ENCODE peak calls at places on chromosomes 16 and 17, in ten cellular contexts. R is cardiac septum; Z is GM12865; H is heart right ventricle; I is EL; G is activated CD4-positive, alpha-beta T cell treated with anti-CD3 and anti-CD28 coated beads, Interleukin-2, amount 50 U/mL, for 48 hours; O is NCI-H774; P is B cell; N is KG1; W is cortex of kidney. B is an unnamed sample.

GRCh38 chr16:22813946-22814325 is at the start of gene HS3ST2:
- DNase-seq in R (no peak), Z (no peak), H (peak; percentile 42), I (no peak), G (no peak), O (no peak), P (peak; percentile 8), N (no peak), W (no peak), B (peak; percentile 81)

GRCh38 chr16:57614546-57615343 is 13.7 kb upstream of the ADGRG1 start:
- DNase-seq in R (peak; percentile 58), Z (peak; percentile 38), H (no peak), I (no peak), G (peak; percentile 69), O (no peak), P (no peak), N (no peak), W (no peak), B (no peak)

GRCh38 chr16:73483076-73483791 is 435.3 kb upstream of the ZFHX3 start:
- DNase-seq in R (no peak), Z (no peak), H (no peak), I (no peak), G (no peak), O (no peak), P (no peak), N (no peak), W (no peak), B (peak; percentile 51)

GRCh38 chr16:46918400-46918799 is 34.2 kb downstream of the GPT2 start:
- DNase-seq in R (no peak), Z (no peak), H (no peak), I (no peak), G (no peak), O (no peak), P (no peak), N (no peak), W (no peak), B (no peak)

GRCh38 chr16:27928542-27928941 is 135.0 kb downstream of the GSG1L start:
- DNase-seq in R (peak; percentile 51), Z (no peak), H (no peak), I (no peak), G (no peak), O (no peak), P (no peak), N (no peak), W (no peak), B (no peak)

GRCh38 chr16:31700200-31700529 is 172.5 kb downstream of the AHSP start:
- DNase-seq in R (no peak), Z (no peak), H (no peak), I (no peak), G (no peak), O (peak; percentile 85), P (no peak), N (no peak), W (no peak), B (no peak)

GRCh38 chr16:11053916-11054460 is 109.6 kb downstream of the CLEC16A start:
- DNase-seq in R (no peak), Z (no peak), H (no peak), I (no peak), G (no peak), O (no peak), P (no peak), N (no peak), W (no peak), B (no peak)

GRCh38 chr17:1091885-1092284 is 87.9 kb downstream of the ABR start:
- DNase-seq in R (no peak), Z (no peak), H (no peak), I (no peak), G (no peak), O (no peak), P (no peak), N (no peak), W (no peak), B (no peak)

GRCh38 chr16:58265480-58266052 is 29.3 kb downstream of the PRSS54 start:
- DNase-seq in R (no peak), Z (no peak), H (no peak), I (no peak), G (no peak), O (no peak), P (no peak), N (no peak), W (no peak), B (no peak)

GRCh38 chr16:29674188-29674587 is 4.8 kb upstream of the QPRT start:
- DNase-seq in R (no peak), Z (no peak), H (peak; percentile 38), I (no peak), G (no peak), O (no peak), P (no peak), N (no peak), W (no peak), B (no peak)

GRCh38 chr16:48366165-48367093 is 18.8 kb downstream of the SIAH1 start:
- DNase-seq in R (no peak), Z (peak; percentile 81), H (no peak), I (peak; percentile 87), G (peak; percentile 50), O (peak; percentile 3), P (peak; percentile 67), N (no peak), W (no peak), B (no peak)

GRCh38 chr17:66750756-66751543 is 84.0 kb upstream of the CACNG5 start:
- DNase-seq in R (no peak), Z (no peak), H (no peak), I (no peak), G (no peak), O (no peak), P (no peak), N (no peak), W (no peak), B (no peak)

GRCh38 chr16:6249863-6250262 is 1082.8 kb upstream of the RBFOX1 start:
- DNase-seq in R (no peak), Z (no peak), H (no peak), I (no peak), G (no peak), O (no peak), P (no peak), N (no peak), W (no peak), B (no peak)

GRCh38 chr16:10981697-10982216 is 37.4 kb downstream of the CLEC16A start:
- DNase-seq in R (no peak), Z (peak; percentile 83), H (no peak), I (no peak), G (peak; percentile 70), O (no peak), P (peak; percentile 66), N (no peak), W (no peak), B (no peak)

GRCh38 chr17:81980752-81981239 is 3.4 kb downstream of the ASPSCR1 start:
- DNase-seq in R (no peak), Z (no peak), H (no peak), I (no peak), G (no peak), O (no peak), P (no peak), N (no peak), W (no peak), B (no peak)

GRCh38 chr16:86120982-86121242 is 221.9 kb downstream of the IRF8 start:
- DNase-seq in R (no peak), Z (no peak), H (no peak), I (no peak), G (no peak), O (no peak), P (no peak), N (no peak), W (no peak), B (no peak)

GRCh38 chr16:70304892-70305448 is 6.0 kb downstream of the DDX19B start:
- DNase-seq in R (no peak), Z (no peak), H (no peak), I (no peak), G (no peak), O (no peak), P (no peak), N (no peak), W (no peak), B (peak; percentile 11)

GRCh38 chr17:34637548-34638525 is 58.5 kb downstream of the TMEM132E start:
- DNase-seq in R (peak; percentile 85), Z (peak; percentile 78), H (peak; percentile 73), I (peak; percentile 74), G (peak; percentile 87), O (peak; percentile 63), P (peak; percentile 83), N (peak; percentile 71), W (no peak), B (peak; percentile 66)

GRCh38 chr17:39553326-39553945 is 54.3 kb downstream of the NEUROD2 start:
- DNase-seq in R (no peak), Z (no peak), H (no peak), I (peak; percentile 62), G (no peak), O (no peak), P (no peak), N (no peak), W (no peak), B (no peak)

GRCh38 chr16:2160915-2161551 is 5.5 kb downstream of the TRAF7 start:
- DNase-seq in R (no peak), Z (peak; percentile 79), H (peak; percentile 51), I (peak; percentile 55), G (no peak), O (no peak), P (no peak), N (no peak), W (no peak), B (no peak)

GRCh38 chr17:31424944-31425582 is 33.6 kb downstream of the RAB11FIP4 start:
- DNase-seq in R (no peak), Z (no peak), H (no peak), I (no peak), G (no peak), O (no peak), P (no peak), N (no peak), W (no peak), B (no peak)

GRCh38 chr17:76250141-76250540 is 9.8 kb upstream of the RNF157 start:
- DNase-seq in R (no peak), Z (no peak), H (no peak), I (no peak), G (no peak), O (no peak), P (no peak), N (no peak), W (no peak), B (no peak)

GRCh38 chr16:50594332-50595260 is 46.4 kb downstream of the NKD1 start:
- DNase-seq in R (no peak), Z (no peak), H (no peak), I (no peak), G (no peak), O (no peak), P (no peak), N (no peak), W (no peak), B (no peak)

GRCh38 chr17:28623696-28624095 is 9.7 kb upstream of the RSKR start:
- DNase-seq in R (no peak), Z (no peak), H (no peak), I (no peak), G (no peak), O (no peak), P (no peak), N (no peak), W (no peak), B (no peak)

GRCh38 chr16:50360779-50361178 is 8.0 kb downstream of the BRD7 start:
- DNase-seq in R (no peak), Z (no peak), H (no peak), I (no peak), G (no peak), O (no peak), P (no peak), N (no peak), W (no peak), B (no peak)

GRCh38 chr17:55897301-55897700 is 146.4 kb downstream of the PCTP start:
- DNase-seq in R (no peak), Z (no peak), H (no peak), I (no peak), G (no peak), O (no peak), P (no peak), N (no peak), W (no peak), B (no peak)

GRCh38 chr16:57537194-57537505 is 779 bp upstream of the CCDC102A start:
- DNase-seq in R (no peak), Z (peak; percentile 81), H (no peak), I (no peak), G (no peak), O (no peak), P (no peak), N (peak; percentile 28), W (no peak), B (no peak)

GRCh38 chr17:36204724-36205500 is 6.0 kb upstream of the CCL4L2 start:
- DNase-seq in R (no peak), Z (no peak), H (no peak), I (no peak), G (no peak), O (no peak), P (no peak), N (no peak), W (no peak), B (no peak)

B was measured in NT2/D1.